ENCODE peak calls at places on chromosomes 1 and 21, in four cellular contexts. One of them, this sample, is unnamed.

GRCh38 chr21:35178812-35179211 is 129.7 kb upstream of the RUNX1 start:
- DNase-seq in CD4-positive, alpha-beta T cell: no peak
- DNase-seq in suprapubic skin: no peak
- DNase-seq in breast epithelium: no peak
- DNase-seq in this sample: no peak

GRCh38 chr1:1507305-1507704 is 4.7 kb upstream of the ATAD3A start:
- DNase-seq in CD4-positive, alpha-beta T cell: no peak
- DNase-seq in breast epithelium: no peak
- DNase-seq in suprapubic skin: no peak
- DNase-seq in this sample: no peak

GRCh38 chr1:192550922-192551534 is 24.5 kb upstream of the RGS1 start:
- DNase-seq in CD4-positive, alpha-beta T cell: no peak
- DNase-seq in breast epithelium: no peak
- DNase-seq in suprapubic skin: no peak
- DNase-seq in this sample: no peak

GRCh38 chr1:205360166-205360565 is 3.4 kb upstream of the KLHDC8A start:
- DNase-seq in CD4-positive, alpha-beta T cell: no peak
- DNase-seq in suprapubic skin: no peak
- DNase-seq in breast epithelium: no peak
- DNase-seq in this sample: no peak

GRCh38 chr1:108732398-108732797 is 14.1 kb upstream of the STXBP3 start:
- DNase-seq in breast epithelium: no peak
- DNase-seq in CD4-positive, alpha-beta T cell: no peak
- DNase-seq in suprapubic skin: no peak
- DNase-seq in this sample: no peak

GRCh38 chr1:81111818-81112217 is 688.9 kb upstream of the ADGRL2 start:
- DNase-seq in suprapubic skin: no peak
- DNase-seq in breast epithelium: no peak
- DNase-seq in CD4-positive, alpha-beta T cell: no peak
- DNase-seq in this sample: no peak

GRCh38 chr1:235901461-235901860 is 34.8 kb upstream of the LYST start:
- DNase-seq in CD4-positive, alpha-beta T cell: no peak
- DNase-seq in breast epithelium: no peak
- DNase-seq in suprapubic skin: no peak
- DNase-seq in this sample: no peak

GRCh38 chr1:114468710-114469468 is 42.1 kb downstream of the TRIM33 start:
- DNase-seq in suprapubic skin: no peak
- DNase-seq in breast epithelium: no peak
- DNase-seq in CD4-positive, alpha-beta T cell: no peak
- DNase-seq in this sample: no peak

GRCh38 chr1:98260839-98261238 is 340.0 kb upstream of the DPYD start:
- DNase-seq in CD4-positive, alpha-beta T cell: no peak
- DNase-seq in suprapubic skin: no peak
- DNase-seq in breast epithelium: no peak
- DNase-seq in this sample: no peak

GRCh38 chr1:23452011-23452411 is 27.5 kb upstream of the TCEA3 start:
- DNase-seq in breast epithelium: peak; percentile 94
- DNase-seq in CD4-positive, alpha-beta T cell: peak; percentile 14
- DNase-seq in suprapubic skin: peak; percentile 85
- DNase-seq in this sample: peak; percentile 86

GRCh38 chr1:19354531-19354981 is 42.4 kb downstream of the SLC66A1 start:
- DNase-seq in suprapubic skin: no peak
- DNase-seq in breast epithelium: no peak
- DNase-seq in CD4-positive, alpha-beta T cell: no peak
- DNase-seq in this sample: no peak

GRCh38 chr1:154501423-154502065 is 475 bp upstream of the TDRD10 start:
- DNase-seq in CD4-positive, alpha-beta T cell: no peak
- DNase-seq in breast epithelium: peak; percentile 49
- DNase-seq in suprapubic skin: peak; percentile 83
- DNase-seq in this sample: no peak

GRCh38 chr1:108695515-108695914 is 3.4 kb downstream of the PRPF38B start:
- DNase-seq in CD4-positive, alpha-beta T cell: no peak
- DNase-seq in suprapubic skin: no peak
- DNase-seq in breast epithelium: no peak
- DNase-seq in this sample: no peak

GRCh38 chr1:203478986-203479385 is 3.4 kb downstream of the PRELP start:
- DNase-seq in CD4-positive, alpha-beta T cell: no peak
- DNase-seq in breast epithelium: no peak
- DNase-seq in suprapubic skin: no peak
- DNase-seq in this sample: no peak

GRCh38 chr1:70719164-70719563 is 308.1 kb downstream of the CTH start:
- DNase-seq in CD4-positive, alpha-beta T cell: no peak
- DNase-seq in breast epithelium: no peak
- DNase-seq in suprapubic skin: no peak
- DNase-seq in this sample: no peak

GRCh38 chr1:2855206-2856075 is 53.9 kb upstream of the TTC34 start:
- DNase-seq in CD4-positive, alpha-beta T cell: no peak
- DNase-seq in suprapubic skin: no peak
- DNase-seq in breast epithelium: no peak
- DNase-seq in this sample: no peak

GRCh38 chr1:145758116-145758515 is 38.8 kb downstream of the CD160 start:
- DNase-seq in suprapubic skin: no peak
- DNase-seq in CD4-positive, alpha-beta T cell: no peak
- DNase-seq in breast epithelium: no peak
- DNase-seq in this sample: no peak

GRCh38 chr1:184044603-184045376 is 6.7 kb upstream of the TSEN15 start:
- DNase-seq in CD4-positive, alpha-beta T cell: no peak
- DNase-seq in suprapubic skin: no peak
- DNase-seq in breast epithelium: no peak
- DNase-seq in this sample: no peak

GRCh38 chr1:213570487-213570886 is 417.3 kb upstream of the PROX1 start:
- DNase-seq in suprapubic skin: no peak
- DNase-seq in CD4-positive, alpha-beta T cell: no peak
- DNase-seq in breast epithelium: no peak
- DNase-seq in this sample: no peak

GRCh38 chr21:43328591-43329360 is 98.2 kb downstream of the SIK1 start:
- DNase-seq in CD4-positive, alpha-beta T cell: no peak
- DNase-seq in suprapubic skin: no peak
- DNase-seq in breast epithelium: no peak
- DNase-seq in this sample: no peak

GRCh38 chr1:100100202-100100601 is 32.5 kb downstream of the SASS6 start:
- DNase-seq in suprapubic skin: no peak
- DNase-seq in CD4-positive, alpha-beta T cell: no peak
- DNase-seq in breast epithelium: no peak
- DNase-seq in this sample: no peak

GRCh38 chr21:39316062-39316461 is 2.6 kb upstream of the BRWD1 start:
- DNase-seq in breast epithelium: no peak
- DNase-seq in CD4-positive, alpha-beta T cell: no peak
- DNase-seq in suprapubic skin: no peak
- DNase-seq in this sample: no peak

GRCh38 chr1:85078903-85079302 is 30.6 kb upstream of the MCOLN3 start:
- DNase-seq in breast epithelium: no peak
- DNase-seq in suprapubic skin: no peak
- DNase-seq in CD4-positive, alpha-beta T cell: no peak
- DNase-seq in this sample: no peak

GRCh38 chr1:244155661-244156060 is 104.6 kb downstream of the ZBTB18 start:
- DNase-seq in breast epithelium: no peak
- DNase-seq in CD4-positive, alpha-beta T cell: no peak
- DNase-seq in suprapubic skin: no peak
- DNase-seq in this sample: no peak

GRCh38 chr21:28266061-28266460 is 726.6 kb downstream of the LTN1 start:
- DNase-seq in breast epithelium: no peak
- DNase-seq in CD4-positive, alpha-beta T cell: no peak
- DNase-seq in suprapubic skin: no peak
- DNase-seq in this sample: no peak

GRCh38 chr1:16430598-16430997 is 6.6 kb downstream of the SPATA21 start:
- DNase-seq in breast epithelium: no peak
- DNase-seq in CD4-positive, alpha-beta T cell: no peak
- DNase-seq in suprapubic skin: no peak
- DNase-seq in this sample: no peak

GRCh38 chr1:182599339-182599738 is 4.8 kb downstream of the RGS16 start:
- DNase-seq in suprapubic skin: no peak
- DNase-seq in breast epithelium: no peak
- DNase-seq in CD4-positive, alpha-beta T cell: no peak
- DNase-seq in this sample: no peak

GRCh38 chr1:18539171-18539570 is 58.4 kb downstream of the KLHDC7A start:
- DNase-seq in suprapubic skin: peak; percentile 31
- DNase-seq in breast epithelium: no peak
- DNase-seq in CD4-positive, alpha-beta T cell: no peak
- DNase-seq in this sample: no peak

GRCh38 chr1:163205513-163205912 is 2.8 kb upstream of the RGS5 start:
- DNase-seq in suprapubic skin: no peak
- DNase-seq in CD4-positive, alpha-beta T cell: no peak
- DNase-seq in breast epithelium: no peak
- DNase-seq in this sample: no peak

GRCh38 chr1:155277896-155278688 is 829 bp downstream of the HCN3 start:
- DNase-seq in CD4-positive, alpha-beta T cell: peak; percentile 47
- DNase-seq in breast epithelium: peak; percentile 45
- DNase-seq in suprapubic skin: no peak
- DNase-seq in this sample: no peak

GRCh38 chr1:54623216-54624007 is at the start of gene FAM151A:
- DNase-seq in CD4-positive, alpha-beta T cell: no peak
- DNase-seq in breast epithelium: no peak
- DNase-seq in suprapubic skin: no peak
- DNase-seq in this sample: no peak

GRCh38 chr1:244242446-244242845 is 191.4 kb downstream of the ZBTB18 start:
- DNase-seq in CD4-positive, alpha-beta T cell: no peak
- DNase-seq in suprapubic skin: no peak
- DNase-seq in breast epithelium: no peak
- DNase-seq in this sample: no peak

GRCh38 chr1:43349594-43350306 is 9.0 kb upstream of the CDC20 start:
- DNase-seq in CD4-positive, alpha-beta T cell: no peak
- DNase-seq in suprapubic skin: no peak
- DNase-seq in breast epithelium: peak; percentile 30
- DNase-seq in this sample: no peak

GRCh38 chr1:69263982-69264381 is 303.7 kb upstream of the LRRC7 start:
- DNase-seq in breast epithelium: no peak
- DNase-seq in suprapubic skin: no peak
- DNase-seq in CD4-positive, alpha-beta T cell: no peak
- DNase-seq in this sample: no peak

GRCh38 chr1:28449904-28450303 is 55.9 kb upstream of the RCC1 start:
- DNase-seq in suprapubic skin: no peak
- DNase-seq in breast epithelium: no peak
- DNase-seq in CD4-positive, alpha-beta T cell: no peak
- DNase-seq in this sample: no peak

DNA sequence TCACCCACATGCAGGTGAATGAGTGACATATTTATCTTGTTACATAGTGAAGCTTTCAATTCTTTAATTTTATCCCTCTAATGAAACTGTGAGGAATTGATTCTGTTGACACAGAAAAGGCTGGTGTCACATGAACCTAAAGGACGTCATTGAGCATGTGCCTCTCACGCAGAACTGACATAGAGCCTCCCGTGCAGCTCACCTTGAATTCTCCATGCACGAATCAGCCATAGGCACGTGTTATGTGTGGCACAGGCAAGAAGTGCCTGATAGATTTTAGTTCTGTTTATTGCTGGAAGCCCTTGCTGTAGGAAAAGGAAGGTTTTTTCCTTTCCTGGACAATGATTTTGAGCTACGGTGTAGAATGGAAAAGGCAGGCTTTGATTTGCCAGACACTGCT is 11.3 kb downstream of the ADARB1 start:
- DNase-seq in breast epithelium: no peak
- DNase-seq in CD4-positive, alpha-beta T cell: no peak
- DNase-seq in suprapubic skin: no peak
- DNase-seq in this sample: no peak
- H3K27me3 ChIP-seq in breast epithelium: no peaks in the 10 kb centered on the region
- H3K27me3 ChIP-seq in CD4-positive, alpha-beta T cell: no peaks in the 10 kb centered on the region
- H3K27me3 ChIP-seq in suprapubic skin: no peaks in the 10 kb centered on the region
- H3K27me3 ChIP-seq in this sample: no peaks in the 10 kb centered on the region

GRCh38 chr1:119009300-119009660 is 21.1 kb upstream of the TBX15 start:
- DNase-seq in CD4-positive, alpha-beta T cell: no peak
- DNase-seq in suprapubic skin: no peak
- DNase-seq in breast epithelium: no peak
- DNase-seq in this sample: no peak
- H3K27me3 ChIP-seq in CD4-positive, alpha-beta T cell: peaks cover 66% of the 10 kb centered on the region
- H3K27me3 ChIP-seq in suprapubic skin: peaks cover 47% of the 10 kb centered on the region
- H3K27me3 ChIP-seq in breast epithelium: peaks cover 36% of the 10 kb centered on the region
- H3K27me3 ChIP-seq in this sample: peaks cover 46% of the 10 kb centered on the region

DNA sequence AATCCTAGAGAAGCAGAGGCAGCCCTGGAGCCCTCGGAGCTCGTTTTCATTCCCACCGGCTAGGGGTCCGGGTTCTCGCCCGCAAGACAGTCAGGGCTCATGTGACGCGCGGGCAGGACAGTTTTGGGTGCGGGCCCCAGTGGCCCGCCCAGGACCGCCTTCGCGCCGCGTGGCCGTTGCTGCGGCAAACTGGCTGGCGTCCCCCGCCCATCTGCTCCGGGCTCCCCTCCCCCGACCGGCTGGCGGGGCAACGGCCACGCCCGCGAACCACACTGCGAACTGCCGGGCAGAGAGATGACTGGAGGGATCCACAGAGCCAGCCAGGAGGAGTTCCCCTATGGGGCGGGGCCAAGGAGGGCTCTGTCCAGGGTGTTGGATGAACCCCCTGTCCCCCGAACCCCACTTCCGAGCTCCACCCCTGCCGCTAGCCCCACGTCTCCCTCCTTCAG is 899 bp upstream of the HES2 start:
- DNase-seq in suprapubic skin: no peak
- DNase-seq in breast epithelium: no peak
- DNase-seq in CD4-positive, alpha-beta T cell: no peak
- DNase-seq in this sample: no peak
- H3K27me3 ChIP-seq in suprapubic skin: peaks cover 97% of the 10 kb centered on the region
- H3K27me3 ChIP-seq in breast epithelium: peaks cover 71% of the 10 kb centered on the region
- H3K27me3 ChIP-seq in CD4-positive, alpha-beta T cell: peaks cover 88% of the 10 kb centered on the region
- H3K27me3 ChIP-seq in this sample: peaks cover 6% of the 10 kb centered on the region

DNA sequence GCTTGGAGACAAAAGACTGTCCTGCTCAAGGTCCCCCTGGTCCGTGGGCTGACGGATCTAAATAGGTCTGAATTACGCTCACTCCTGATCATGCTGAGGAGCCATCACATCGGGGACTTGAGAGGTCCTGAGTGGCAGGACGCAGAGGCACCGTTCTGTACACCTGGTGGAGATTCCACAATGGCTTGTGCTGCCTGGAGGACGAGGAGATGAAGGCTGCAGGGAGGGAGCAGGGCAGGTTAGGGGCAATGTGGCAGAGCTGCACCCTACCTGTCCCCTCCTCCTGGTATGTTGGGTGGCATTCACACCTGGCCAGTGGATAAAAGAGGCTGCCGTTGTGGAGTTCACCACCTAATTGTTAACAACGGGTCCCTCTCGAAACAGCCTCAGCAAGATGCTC is 38.7 kb downstream of the RHBG start:
- DNase-seq in suprapubic skin: no peak
- DNase-seq in CD4-positive, alpha-beta T cell: no peak
- DNase-seq in breast epithelium: no peak
- DNase-seq in this sample: no peak
- H3K27me3 ChIP-seq in suprapubic skin: peaks cover 84% of the 10 kb centered on the region
- H3K27me3 ChIP-seq in CD4-positive, alpha-beta T cell: peaks cover 34% of the 10 kb centered on the region
- H3K27me3 ChIP-seq in breast epithelium: peaks cover 25% of the 10 kb centered on the region
- H3K27me3 ChIP-seq in this sample: peaks cover 25% of the 10 kb centered on the region

DNA sequence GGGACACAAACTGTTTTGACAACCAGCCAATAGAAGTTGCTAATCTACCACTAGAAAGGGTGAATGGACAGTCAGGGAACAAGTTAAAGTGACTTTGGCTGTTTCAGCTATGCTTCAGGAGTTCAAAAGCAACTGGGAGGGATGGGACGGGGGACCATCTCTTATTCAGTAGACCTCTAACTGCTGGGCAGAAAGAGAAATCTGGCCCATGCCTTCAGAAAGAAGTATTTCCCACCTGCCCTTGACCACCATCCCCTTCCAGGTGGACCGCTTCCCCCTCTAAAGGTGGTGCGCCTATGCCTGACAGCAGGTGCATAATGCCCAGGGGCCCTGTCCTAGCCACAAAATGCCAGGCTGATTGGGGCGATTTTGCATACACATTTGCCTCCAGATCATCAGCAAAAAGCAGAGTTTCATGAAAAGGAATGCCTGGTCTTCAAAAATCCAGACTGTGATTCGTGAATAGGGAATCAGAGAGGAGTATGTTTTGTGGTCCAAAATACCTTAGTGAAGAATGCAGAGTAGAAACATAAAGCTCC is 5.1 kb downstream of the ITPKB start:
- DNase-seq in breast epithelium: no peak
- DNase-seq in suprapubic skin: no peak
- DNase-seq in CD4-positive, alpha-beta T cell: no peak
- DNase-seq in this sample: no peak
- H3K27me3 ChIP-seq in breast epithelium: no peaks in the 10 kb centered on the region
- H3K27me3 ChIP-seq in suprapubic skin: no peaks in the 10 kb centered on the region
- H3K27me3 ChIP-seq in CD4-positive, alpha-beta T cell: no peaks in the 10 kb centered on the region
- H3K27me3 ChIP-seq in this sample: no peaks in the 10 kb centered on the region